ENCODE peak calls at places on chromosomes 3 and 15, in eight cellular contexts. A is CD4-positive, alpha-beta T cell; V is AG10803; T is GM13976; N is right atrium auricular region; Y is A549; G is mesothelial cell of epicardium; C is Calu3. D is an unnamed sample.

GRCh38 chr15:97804950-97805349 is 155.6 kb upstream of the ARRDC4 start:
- DNase-seq in T (no peak), Y (no peak), N (no peak), C (no peak), A (no peak), V (no peak), G (no peak), D (no peak)

GRCh38 chr3:66479532-66479947 is 21.3 kb downstream of the LRIG1 start:
- DNase-seq in G (no peak), V (no peak), N (no peak), T (no peak), Y (no peak), C (no peak), A (no peak), D (no peak)

GRCh38 chr3:191253089-191253799 is 54.2 kb downstream of the OSTN start:
- DNase-seq in V (no peak), G (no peak), Y (no peak), A (no peak), T (no peak), N (no peak), C (no peak), D (no peak)

GRCh38 chr15:92914768-92915221 is 14.7 kb downstream of the CHD2 start:
- DNase-seq in Y (peak), V (no peak), G (no peak), A (no peak), N (no peak), T (no peak), C (no peak), D (no peak)

GRCh38 chr3:120793601-120794000 is 51.1 kb downstream of the GTF2E1 start:
- DNase-seq in G (no peak), C (no peak), V (no peak), N (no peak), Y (no peak), T (no peak), A (no peak), D (no peak)

GRCh38 chr3:71585891-71586809 is 2.6 kb upstream of the FOXP1 start:
- DNase-seq in N (no peak), A (peak), T (peak), Y (peak), G (no peak), V (peak), C (peak), D (no peak)

GRCh38 chr3:42712344-42712648 is 9.7 kb upstream of the HHATL start:
- DNase-seq in A (no peak), G (peak), N (no peak), C (no peak), V (no peak), Y (no peak), T (no peak), D (no peak)

GRCh38 chr3:116848402-116848801 is 138.8 kb downstream of the TUSC7 start:
- DNase-seq in C (no peak), G (no peak), T (no peak), Y (no peak), N (no peak), A (no peak), V (no peak), D (no peak)

GRCh38 chr15:70853855-70854668 is at the start of gene LARP6:
- DNase-seq in T (peak), C (peak), G (peak), V (peak), N (no peak), Y (peak), A (no peak), D (no peak)

GRCh38 chr3:128311441-128311844 is 155.2 kb downstream of the DNAJB8 start:
- DNase-seq in G (peak), V (no peak), T (no peak), N (peak), A (no peak), C (no peak), Y (no peak), D (no peak)

GRCh38 chr3:130425484-130425883 is 80.0 kb downstream of the COL6A5 start:
- DNase-seq in V (peak), Y (no peak), A (no peak), N (no peak), T (no peak), G (no peak), C (no peak), D (no peak)

GRCh38 chr3:155428558-155428957 is 135.1 kb upstream of the STRIT1 start:
- DNase-seq in C (no peak), N (no peak), A (no peak), Y (no peak), V (peak), T (no peak), G (no peak), D (no peak)

GRCh38 chr3:54433846-54434245 is 311.5 kb downstream of the CACNA2D3 start:
- DNase-seq in V (no peak), Y (peak), G (no peak), A (no peak), C (peak), T (no peak), N (no peak), D (no peak)

GRCh38 chr3:171320721-171321120 is 139.5 kb downstream of the TNIK start:
- DNase-seq in T (no peak), N (peak), G (no peak), V (peak), C (no peak), A (no peak), Y (no peak), D (no peak)

GRCh38 chr15:77568960-77569646 is 63.6 kb downstream of the LINGO1 start:
- DNase-seq in N (peak), Y (no peak), V (no peak), A (no peak), C (peak), G (no peak), T (no peak), D (no peak)

GRCh38 chr15:61175024-61175423 is 54.1 kb downstream of the RORA start:
- DNase-seq in T (no peak), N (no peak), V (peak), Y (no peak), C (no peak), G (no peak), A (no peak), D (no peak)
- TF ChIP-seq CTCF in T (no peak), N (no peak), V (peak), Y (no peak), C (no peak), G (no peak), A (no peak), D (no peak)

GRCh38 chr3:102529452-102529851 is 94.6 kb downstream of the ZPLD1 start:
- DNase-seq in V (no peak), Y (peak), A (no peak), T (no peak), C (peak), G (no peak), N (no peak), D (no peak)
- TF ChIP-seq CTCF in V (peak), Y (peak), A (no peak), T (no peak), C (peak), G (no peak), N (peak), D (no peak)

GRCh38 chr15:99507732-99508571 is 57.8 kb upstream of the MEF2A start:
- DNase-seq in N (peak), C (no peak), T (no peak), A (no peak), G (no peak), Y (no peak), V (peak), D (peak)
- TF ChIP-seq CTCF in N (no peak), C (no peak), T (no peak), A (no peak), G (no peak), Y (no peak), V (peak), D (no peak)

GRCh38 chr15:57109005-57109404 is 190.6 kb downstream of the TCF12 start:
- DNase-seq in V (no peak), Y (no peak), C (no peak), N (no peak), G (no peak), A (no peak), T (no peak), D (no peak)

GRCh38 chr15:57114070-57114469 is 195.6 kb downstream of the TCF12 start:
- DNase-seq in A (no peak), C (peak), V (peak), G (no peak), T (no peak), Y (no peak), N (no peak), D (no peak)

GRCh38 chr15:57112178-57112577 is 193.7 kb downstream of the TCF12 start:
- DNase-seq in N (no peak), T (no peak), A (no peak), V (no peak), Y (no peak), G (no peak), C (no peak), D (no peak)

GRCh38 chr15:57111002-57111401 is 192.6 kb downstream of the TCF12 start:
- DNase-seq in T (no peak), Y (no peak), A (no peak), N (no peak), C (no peak), G (no peak), V (no peak), D (no peak)
- TF ChIP-seq CTCF in T (no peak), Y (no peak), A (no peak), N (no peak), C (no peak), G (no peak), V (peak), D (no peak)

DNA sequence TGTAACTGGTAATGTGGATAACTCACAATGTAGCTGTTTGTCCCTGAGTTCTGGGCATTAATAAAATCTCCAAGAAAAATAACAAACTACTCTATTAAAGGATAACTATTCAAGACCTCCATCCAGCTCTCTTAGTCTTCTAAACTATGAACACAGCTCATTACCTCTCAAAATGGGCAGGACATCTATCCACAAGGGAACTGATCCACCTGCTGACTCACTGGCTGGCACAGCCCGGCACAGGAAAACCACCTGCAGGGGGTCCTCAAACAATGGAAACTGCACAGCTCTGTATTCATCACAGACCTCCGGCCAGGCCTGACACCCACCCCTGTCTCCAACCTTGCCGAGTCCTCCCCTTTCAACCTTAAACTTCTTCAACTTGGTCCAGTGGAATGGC is 255.4 kb downstream of the TJP1 start:
- DNase-seq in G (no peak), N (no peak), T (no peak), V (no peak), C (no peak), A (no peak), Y (no peak), D (no peak)
- TF ChIP-seq CTCF in G (no peak), N (no peak), T (no peak), V (no peak), C (no peak), A (no peak), Y (no peak), D (no peak)

GRCh38 chr3:44624696-44625528 is at the start of gene ZNF197:
- DNase-seq in A (peak), N (peak), Y (peak), G (peak), C (peak), T (peak), V (peak), D (peak)
- TF ChIP-seq CTCF in A (no peak), N (no peak), Y (no peak), G (no peak), C (no peak), T (no peak), V (no peak), D (no peak)

DNA sequence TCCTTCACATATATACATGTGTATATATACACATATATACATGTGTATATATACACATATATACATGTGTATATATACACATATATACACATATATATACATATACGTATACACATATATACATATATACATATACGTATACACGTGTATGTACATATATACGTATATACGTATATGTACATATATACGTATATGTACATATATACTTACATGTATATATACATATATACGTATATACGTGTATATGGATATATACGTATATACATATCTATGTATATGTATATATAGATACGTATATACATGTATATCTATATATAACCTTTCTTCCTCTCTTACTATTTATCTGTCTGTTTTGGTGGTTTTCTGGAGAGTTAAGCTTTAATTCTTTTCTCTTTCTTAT is 114.8 kb downstream of the NR2E3 start:
- DNase-seq in N (no peak), G (no peak), Y (no peak), T (no peak), C (no peak), A (no peak), V (no peak), D (no peak)
- TF ChIP-seq CTCF in N (no peak), G (no peak), Y (no peak), T (no peak), C (no peak), A (no peak), V (no peak), D (no peak)

D was measured in GM12864.